ENCODE peak calls at places on chromosomes 4 and X, in five cellular contexts. One of them, this sample, is unnamed.

GRCh38 chr4:2688281-2688680 is 67.9 kb downstream of the TNIP2 start:
- DNase-seq in HepG2: no peak
- DNase-seq in SK-N-SH: no peak
- DNase-seq in H1: no peak
- DNase-seq in K562: no peak
- DNase-seq in this sample: no peak

GRCh38 chr4:109977854-109978501 is 65.3 kb downstream of the EGF start:
- DNase-seq in HepG2: peak; percentile 18
- DNase-seq in SK-N-SH: peak; percentile 21
- DNase-seq in K562: peak; percentile 17
- DNase-seq in H1: no peak
- DNase-seq in this sample: peak; percentile 27

GRCh38 chrX:70432936-70433847 is 10.1 kb downstream of the GDPD2 start:
- DNase-seq in K562: peak; percentile 30
- DNase-seq in SK-N-SH: no peak
- DNase-seq in HepG2: no peak
- DNase-seq in H1: no peak
- DNase-seq in this sample: no peak

GRCh38 chr4:1080961-1081688 is 32.2 kb downstream of the RNF212 start:
- DNase-seq in H1: no peak
- DNase-seq in HepG2: no peak
- DNase-seq in SK-N-SH: no peak
- DNase-seq in K562: peak; percentile 35
- DNase-seq in this sample: no peak

GRCh38 chr4:173436149-173436579 is 37.2 kb upstream of the SCRG1 start:
- DNase-seq in H1: no peak
- DNase-seq in HepG2: no peak
- DNase-seq in K562: no peak
- DNase-seq in SK-N-SH: no peak
- DNase-seq in this sample: no peak

GRCh38 chrX:46044486-46044885 is 500.7 kb downstream of the ZNF674 start:
- DNase-seq in HepG2: no peak
- DNase-seq in H1: no peak
- DNase-seq in K562: no peak
- DNase-seq in SK-N-SH: no peak
- DNase-seq in this sample: no peak

GRCh38 chrX:10676239-10676971 is 56.0 kb upstream of the MID1 start:
- DNase-seq in K562: no peak
- DNase-seq in H1: no peak
- DNase-seq in HepG2: no peak
- DNase-seq in SK-N-SH: no peak
- DNase-seq in this sample: no peak

GRCh38 chr4:39685990-39686389 is 11.9 kb upstream of the UBE2K start:
- DNase-seq in H1: no peak
- DNase-seq in HepG2: no peak
- DNase-seq in SK-N-SH: no peak
- DNase-seq in K562: no peak
- DNase-seq in this sample: no peak

GRCh38 chrX:768596-768995 is 138.0 kb downstream of the SHOX start:
- DNase-seq in HepG2: no peak
- DNase-seq in SK-N-SH: no peak
- DNase-seq in K562: no peak
- DNase-seq in H1: no peak
- DNase-seq in this sample: no peak

DNA sequence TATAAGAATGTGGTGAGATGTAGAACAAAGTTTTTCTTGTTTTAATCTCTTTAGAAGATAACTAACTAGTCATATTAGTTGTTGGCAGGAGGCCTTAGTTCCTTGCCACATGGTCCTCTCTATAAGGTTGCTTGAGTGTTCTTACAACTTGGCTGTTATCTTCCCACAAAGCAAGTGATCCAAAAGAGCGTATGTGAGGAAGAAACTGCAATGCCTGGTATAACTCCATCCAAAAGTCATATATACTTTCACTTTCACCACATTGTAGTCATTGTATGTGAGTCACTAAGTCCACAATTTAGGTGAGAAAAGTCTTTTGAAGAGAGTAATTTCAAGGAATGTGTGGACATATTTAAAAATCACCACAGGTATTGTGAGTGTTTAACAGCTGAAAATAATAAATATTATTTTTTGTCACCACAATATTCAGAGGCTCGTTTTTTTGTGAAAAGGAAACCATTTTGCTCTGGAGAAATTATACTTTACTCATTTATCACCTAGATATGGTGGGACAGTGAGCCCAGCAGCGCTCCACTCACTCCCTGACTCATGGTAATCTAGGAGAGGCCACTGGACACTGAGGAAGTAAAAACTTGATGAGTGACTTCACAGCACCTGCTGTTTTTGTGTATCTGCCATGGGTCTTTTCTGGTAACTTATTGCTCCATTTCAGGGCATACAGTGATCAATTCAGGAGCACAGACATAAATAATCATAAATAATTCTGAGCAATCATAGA is 369.4 kb upstream of the NDST3 start:
- DNase-seq in K562: no peak
- DNase-seq in SK-N-SH: no peak
- DNase-seq in H1: no peak
- DNase-seq in HepG2: no peak
- DNase-seq in this sample: no peak
- TF ChIP-seq SIN3A in K562: no peak
- TF ChIP-seq SIN3A in SK-N-SH: no peak
- TF ChIP-seq SIN3A in H1: no peak
- TF ChIP-seq SIN3A in HepG2: no peak
- TF ChIP-seq SIN3A in this sample: no peak

GRCh38 chrX:115535844-115536243 is 25.1 kb upstream of the PLS3 start:
- DNase-seq in H1: no peak
- DNase-seq in SK-N-SH: no peak
- DNase-seq in HepG2: no peak
- DNase-seq in K562: no peak
- DNase-seq in this sample: no peak
- H3K4me2 ChIP-seq in H1: no peak overlapping the region
- H3K4me2 ChIP-seq in SK-N-SH: no peak overlapping the region
- H3K4me2 ChIP-seq in HepG2: no peak overlapping the region
- H3K4me2 ChIP-seq in K562: no peak overlapping the region
- H3K4me2 ChIP-seq in this sample: no peak overlapping the region

GRCh38 chrX:137432609-137433008 is 133.3 kb upstream of the ZIC3 start:
- DNase-seq in HepG2: peak; percentile 0
- DNase-seq in H1: peak; percentile 51
- DNase-seq in SK-N-SH: peak; percentile 43
- DNase-seq in K562: peak; percentile 18
- DNase-seq in this sample: no peak
- TF ChIP-seq SIN3A in HepG2: no peak
- TF ChIP-seq SIN3A in H1: no peak
- TF ChIP-seq SIN3A in SK-N-SH: no peak
- TF ChIP-seq SIN3A in K562: no peak
- TF ChIP-seq SIN3A in this sample: no peak

GRCh38 chr4:140686799-140687198 is 69.4 kb downstream of the TBC1D9 start:
- DNase-seq in H1: no peak
- DNase-seq in SK-N-SH: no peak
- DNase-seq in HepG2: no peak
- DNase-seq in K562: no peak
- DNase-seq in this sample: no peak
- H3K4me2 ChIP-seq in H1: no peak overlapping the region
- H3K4me2 ChIP-seq in SK-N-SH: no peak overlapping the region
- H3K4me2 ChIP-seq in HepG2: no peak overlapping the region
- H3K4me2 ChIP-seq in K562: no peak overlapping the region
- H3K4me2 ChIP-seq in this sample: no peak overlapping the region

GRCh38 chr4:183995489-183996049 is 90.5 kb downstream of the STOX2 start:
- DNase-seq in SK-N-SH: no peak
- DNase-seq in HepG2: no peak
- DNase-seq in K562: no peak
- DNase-seq in H1: no peak
- DNase-seq in this sample: no peak

GRCh38 chr4:184000457-184001395 is 95.6 kb downstream of the STOX2 start:
- DNase-seq in HepG2: no peak
- DNase-seq in K562: no peak
- DNase-seq in SK-N-SH: no peak
- DNase-seq in H1: no peak
- DNase-seq in this sample: no peak

GRCh38 chr4:183999435-183999834 is 94.3 kb downstream of the STOX2 start:
- DNase-seq in HepG2: no peak
- DNase-seq in H1: no peak
- DNase-seq in K562: no peak
- DNase-seq in SK-N-SH: no peak
- DNase-seq in this sample: no peak

DNA sequence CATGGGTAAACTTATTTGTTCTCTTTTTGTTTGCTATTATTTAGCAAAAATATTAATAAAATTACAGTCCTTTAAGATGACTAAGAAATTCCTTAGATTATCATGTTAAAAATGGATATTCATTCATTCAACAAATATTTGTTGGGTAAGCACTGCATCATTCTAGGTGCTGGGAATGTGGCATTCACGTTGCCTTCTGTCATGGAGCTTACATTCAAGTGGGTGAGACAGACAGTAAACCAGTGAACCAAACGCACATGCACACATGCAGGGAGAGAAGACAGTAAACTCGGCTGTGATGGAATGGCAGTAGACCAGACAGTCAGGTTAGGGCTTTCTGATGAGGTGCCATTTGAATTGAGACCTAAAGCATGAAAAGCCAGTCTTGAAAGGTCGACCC is 91.8 kb downstream of the STOX2 start:
- DNase-seq in H1: no peak
- DNase-seq in K562: no peak
- DNase-seq in SK-N-SH: no peak
- DNase-seq in HepG2: no peak
- DNase-seq in this sample: no peak
- TF ChIP-seq SIN3A in H1: no peak
- TF ChIP-seq SIN3A in K562: no peak
- TF ChIP-seq SIN3A in SK-N-SH: no peak
- TF ChIP-seq SIN3A in HepG2: no peak
- TF ChIP-seq SIN3A in this sample: no peak

This sample was measured in HCT116.